ENCODE peak calls at places on chromosome 10, in eight cellular contexts. S is PC-3, G is OCI-LY7, W is HCT116, N is GM23248, P is MM.1S, D is hepatocyte, E is SK-N-SH. O is an unnamed sample.

GRCh38 chr10:131993298-131993674 is 11.6 kb upstream of the BNIP3 start:
- DNase-seq in E (no peak), G (no peak), S (no peak), P (no peak), W (no peak), N (no peak), D (no peak), O (no peak)

GRCh38 chr10:105586451-105587098 is 945.5 kb downstream of the SORCS3 start:
- DNase-seq in W (no peak), P (no peak), E (no peak), N (no peak), S (peak; percentile 1), D (no peak), G (no peak), O (no peak)

GRCh38 chr10:16720812-16721211 is 96.4 kb downstream of the RSU1 start:
- DNase-seq in W (no peak), E (no peak), G (no peak), N (no peak), P (no peak), S (no peak), D (no peak), O (no peak)

GRCh38 chr10:132185601-132186487 is 904 bp upstream of the DPYSL4 start:
- DNase-seq in P (no peak), S (peak; percentile 66), E (no peak), G (no peak), D (peak; percentile 85), N (peak; percentile 59), W (peak; percentile 7), O (no peak)

GRCh38 chr10:21944727-21945386 is 58.7 kb downstream of the DNAJC1 start:
- DNase-seq in N (peak; percentile 17), S (no peak), G (no peak), W (no peak), E (no peak), D (no peak), P (no peak), O (no peak)

GRCh38 chr10:82558208-82558607 is 683.2 kb downstream of the NRG3 start:
- DNase-seq in E (no peak), D (peak; percentile 4), P (no peak), W (no peak), G (no peak), S (no peak), N (no peak), O (no peak)

GRCh38 chr10:121926669-121927360 is 1.0 kb downstream of the ATE1 start:
- DNase-seq in D (no peak), G (peak; percentile 50), P (peak; percentile 27), N (peak; percentile 53), W (no peak), E (no peak), S (peak; percentile 7), O (no peak)

GRCh38 chr10:133276435-133277201 is at the start of gene ADAM8:
- DNase-seq in P (peak; percentile 79), D (peak; percentile 64), S (peak; percentile 61), W (no peak), G (peak; percentile 57), E (peak; percentile 72), N (peak; percentile 59), O (peak; percentile 70)

GRCh38 chr10:125159486-125159931 is 854 bp downstream of the CTBP2 start:
- DNase-seq in G (no peak), E (peak; percentile 70), P (no peak), W (no peak), N (peak; percentile 63), D (peak; percentile 45), S (no peak), O (no peak)

GRCh38 chr10:31381766-31382316 is 62.8 kb downstream of the ZEB1 start:
- DNase-seq in G (no peak), D (no peak), E (no peak), S (no peak), P (peak; percentile 86), W (no peak), N (peak; percentile 41), O (no peak)

GRCh38 chr10:74808501-74808900 is 17.9 kb upstream of the KAT6B start:
- DNase-seq in D (no peak), E (no peak), N (no peak), P (no peak), W (no peak), S (no peak), G (no peak), O (no peak)

GRCh38 chr10:127759276-127759675 is 22.3 kb downstream of the FOXI2 start:
- DNase-seq in N (no peak), G (no peak), W (no peak), S (no peak), P (no peak), E (no peak), D (no peak), O (no peak)

GRCh38 chr10:91381562-91381923 is 28.6 kb upstream of the HECTD2 start:
- DNase-seq in P (no peak), N (peak; percentile 53), D (no peak), S (no peak), E (peak; percentile 58), W (no peak), G (no peak), O (no peak)

GRCh38 chr10:132471125-132471451 is 66.5 kb upstream of the INPP5A start:
- DNase-seq in E (no peak), D (no peak), W (no peak), S (no peak), G (no peak), N (no peak), P (no peak), O (no peak)

GRCh38 chr10:75404335-75405200 is 3.0 kb upstream of the ZNF503 start:
- DNase-seq in N (no peak), P (peak; percentile 75), S (peak; percentile 85), W (no peak), E (peak; percentile 68), G (no peak), D (peak; percentile 75), O (peak; percentile 68)

GRCh38 chr10:43225004-43225786 is 41.7 kb downstream of the RASGEF1A start:
- DNase-seq in P (no peak), S (no peak), D (no peak), N (no peak), G (no peak), W (no peak), E (no peak), O (no peak)

GRCh38 chr10:46523119-46523880 is 33.2 kb downstream of the GPRIN2 start:
- DNase-seq in G (no peak), P (no peak), N (peak; percentile 64), W (peak; percentile 13), D (no peak), E (peak; percentile 48), S (peak; percentile 76), O (peak; percentile 95)

GRCh38 chr10:11205026-11205772 is 187.5 kb downstream of the CELF2 start:
- DNase-seq in W (no peak), D (no peak), G (no peak), P (no peak), N (peak; percentile 31), E (no peak), S (no peak), O (no peak)

GRCh38 chr10:88361494-88361893 is 221.6 kb downstream of the RNLS start:
- DNase-seq in P (peak; percentile 22), D (peak; percentile 6), S (no peak), E (peak; percentile 51), G (no peak), N (no peak), W (no peak), O (no peak)

GRCh38 chr10:70843776-70844489 is 28.2 kb downstream of the SGPL1 start:
- DNase-seq in N (no peak), D (no peak), E (no peak), G (no peak), W (no peak), S (peak; percentile 61), P (no peak), O (no peak)
- H3K9me2 ChIP-seq in N (no peaks in the 10 kb centered on the region), D (no peaks in the 10 kb centered on the region), E (no peaks in the 10 kb centered on the region), G (no peaks in the 10 kb centered on the region), W (no peaks in the 10 kb centered on the region), S (no peaks in the 10 kb centered on the region), P (no peaks in the 10 kb centered on the region), O (no peaks in the 10 kb centered on the region)

DNA sequence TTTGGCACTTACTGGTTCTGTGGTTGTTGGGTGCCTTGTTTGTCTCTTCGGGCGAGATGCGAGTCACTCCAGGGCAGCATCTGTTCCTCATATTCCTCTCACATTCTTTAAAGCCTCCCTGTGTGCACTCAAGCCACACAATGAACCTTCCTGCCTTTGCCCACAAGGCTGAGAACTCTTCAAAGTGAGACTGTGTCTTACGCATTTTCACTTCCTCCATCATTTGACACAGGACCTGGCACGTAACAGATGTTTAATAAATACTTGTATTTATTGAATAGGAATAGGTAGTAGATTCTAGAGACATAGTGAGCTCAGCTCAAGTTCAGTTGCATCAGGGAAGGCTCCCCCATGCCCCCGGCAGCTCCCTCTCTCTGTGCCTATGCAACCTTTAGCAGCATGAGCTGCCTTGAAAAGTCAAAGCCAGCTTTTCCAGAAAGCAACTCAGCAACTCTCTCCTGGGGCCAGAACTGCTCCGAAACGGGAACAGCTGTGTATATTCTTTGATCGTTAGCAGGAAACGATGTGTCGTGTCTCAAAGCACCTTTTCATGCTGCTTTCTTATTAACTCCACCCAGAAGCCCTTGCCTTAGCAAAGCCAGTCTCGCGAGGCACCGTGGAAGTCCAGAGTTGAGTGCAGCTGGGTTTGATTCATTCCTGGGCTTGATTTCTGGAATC is 97.5 kb downstream of the PFKFB3 start:
- DNase-seq in G (peak; percentile 89), W (no peak), N (peak; percentile 67), S (peak; percentile 24), P (peak; percentile 78), D (no peak), E (no peak), O (peak; percentile 67)
- H3K9me2 ChIP-seq in G (no peaks in the 10 kb centered on the region), W (no peaks in the 10 kb centered on the region), N (no peaks in the 10 kb centered on the region), S (no peaks in the 10 kb centered on the region), P (no peaks in the 10 kb centered on the region), D (no peaks in the 10 kb centered on the region), E (no peaks in the 10 kb centered on the region), O (no peaks in the 10 kb centered on the region)

DNA sequence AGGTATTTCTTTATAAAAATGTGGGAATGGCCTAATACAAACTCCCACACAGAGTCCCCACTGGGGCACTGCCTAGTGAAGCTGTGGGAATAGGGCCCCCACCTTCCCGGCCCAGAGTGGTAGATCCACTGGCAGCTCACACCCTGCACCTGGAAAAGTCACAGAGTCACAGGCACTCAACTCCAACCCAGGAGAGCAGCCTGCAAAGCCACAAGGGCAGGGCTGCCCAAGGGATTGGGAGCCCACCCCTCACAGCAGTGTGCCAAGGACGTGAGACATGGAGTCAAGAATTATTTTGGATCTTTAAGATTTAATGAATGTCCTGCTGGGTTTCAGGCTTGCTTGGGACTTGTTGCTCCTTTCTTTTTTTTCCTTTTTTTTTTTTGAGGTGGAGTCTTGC is 5.3 kb upstream of the DNAJC12 start:
- DNase-seq in N (no peak), W (no peak), D (no peak), P (no peak), S (no peak), G (no peak), E (no peak), O (no peak)
- H3K9me2 ChIP-seq in N (no peaks in the 10 kb centered on the region), W (no peaks in the 10 kb centered on the region), D (no peaks in the 10 kb centered on the region), P (no peaks in the 10 kb centered on the region), S (no peaks in the 10 kb centered on the region), G (no peaks in the 10 kb centered on the region), E (no peaks in the 10 kb centered on the region), O (no peaks in the 10 kb centered on the region)

GRCh38 chr10:54703086-54703485 is 97.9 kb downstream of the PCDH15 start:
- DNase-seq in D (no peak), P (no peak), S (peak; percentile 45), W (no peak), E (no peak), N (no peak), G (no peak), O (no peak)
- H3K9me2 ChIP-seq in D (no peaks in the 10 kb centered on the region), P (no peaks in the 10 kb centered on the region), S (no peaks in the 10 kb centered on the region), W (no peaks in the 10 kb centered on the region), E (no peaks in the 10 kb centered on the region), N (no peaks in the 10 kb centered on the region), G (no peaks in the 10 kb centered on the region), O (no peaks in the 10 kb centered on the region)